ENCODE peak calls at places on chromosomes 12 and 14, in four cellular contexts. O, M, D and H are unnamed samples.

GRCh38 chr12:67442896-67443295 is 173.7 kb downstream of the CAND1 start:
- DNase-seq in O (no peak), M (no peak), D (no peak), H (no peak)

GRCh38 chr14:71591929-71592328 is 340.3 kb upstream of the RGS6 start:
- DNase-seq in O (no peak), M (peak), D (peak), H (no peak)

GRCh38 chr12:3218846-3219632 is 141.9 kb downstream of the TSPAN9 start:
- DNase-seq in O (no peak), M (no peak), D (no peak), H (no peak)

GRCh38 chr14:97705976-97706375 is 908.8 kb downstream of the VRK1 start:
- DNase-seq in O (no peak), M (no peak), D (no peak), H (no peak)

GRCh38 chr12:115872212-115872611 is 405.3 kb downstream of the MED13L start:
- DNase-seq in O (no peak), M (no peak), D (no peak), H (no peak)

GRCh38 chr12:11653215-11653753 is 3.8 kb downstream of the ETV6 start:
- DNase-seq in O (no peak), M (no peak), D (peak), H (no peak)

GRCh38 chr14:80567905-80568512 is 356.7 kb upstream of the DIO2 start:
- DNase-seq in O (no peak), M (peak), D (peak), H (no peak)

GRCh38 chr12:64039285-64039871 is 182.7 kb downstream of the KICS2 start:
- DNase-seq in O (peak), M (peak), D (peak), H (peak)

GRCh38 chr14:67900188-67900587 is 80.6 kb downstream of the RAD51B start:
- DNase-seq in O (no peak), M (no peak), D (no peak), H (no peak)

GRCh38 chr14:42112108-42112507 is 505.4 kb downstream of the LRFN5 start:
- DNase-seq in O (no peak), M (no peak), D (peak), H (no peak)

GRCh38 chr12:32331133-32331532 is 68.2 kb upstream of the FGD4 start:
- DNase-seq in O (no peak), M (peak), D (peak), H (no peak)

GRCh38 chr14:61420326-61420725 is 98.9 kb downstream of the PRKCH start:
- DNase-seq in O (no peak), M (no peak), D (peak), H (peak)

GRCh38 chr14:64235652-64236640 is 58.2 kb downstream of the ESR2 start:
- DNase-seq in O (no peak), M (no peak), D (no peak), H (no peak)

GRCh38 chr14:22536853-22537338 is 52.1 kb downstream of the DAD1 start:
- DNase-seq in O (peak), M (peak), D (peak), H (peak)

GRCh38 chr12:103785243-103786031 is 55.6 kb downstream of the NT5DC3 start:
- DNase-seq in O (no peak), M (peak), D (no peak), H (no peak)

GRCh38 chr12:46916796-46917419 is 91.1 kb upstream of the SLC38A4 start:
- DNase-seq in O (no peak), M (no peak), D (peak), H (no peak)

GRCh38 chr12:24066865-24067264 is 117.4 kb upstream of the SOX5 start:
- DNase-seq in O (no peak), M (no peak), D (peak), H (no peak)

GRCh38 chr14:85084344-85084743 is 445.6 kb upstream of the FLRT2 start:
- DNase-seq in O (no peak), M (no peak), D (peak), H (no peak)
- TF ChIP-seq CTCF in O (no peak), M (no peak), D (no peak), H (no peak)

DNA sequence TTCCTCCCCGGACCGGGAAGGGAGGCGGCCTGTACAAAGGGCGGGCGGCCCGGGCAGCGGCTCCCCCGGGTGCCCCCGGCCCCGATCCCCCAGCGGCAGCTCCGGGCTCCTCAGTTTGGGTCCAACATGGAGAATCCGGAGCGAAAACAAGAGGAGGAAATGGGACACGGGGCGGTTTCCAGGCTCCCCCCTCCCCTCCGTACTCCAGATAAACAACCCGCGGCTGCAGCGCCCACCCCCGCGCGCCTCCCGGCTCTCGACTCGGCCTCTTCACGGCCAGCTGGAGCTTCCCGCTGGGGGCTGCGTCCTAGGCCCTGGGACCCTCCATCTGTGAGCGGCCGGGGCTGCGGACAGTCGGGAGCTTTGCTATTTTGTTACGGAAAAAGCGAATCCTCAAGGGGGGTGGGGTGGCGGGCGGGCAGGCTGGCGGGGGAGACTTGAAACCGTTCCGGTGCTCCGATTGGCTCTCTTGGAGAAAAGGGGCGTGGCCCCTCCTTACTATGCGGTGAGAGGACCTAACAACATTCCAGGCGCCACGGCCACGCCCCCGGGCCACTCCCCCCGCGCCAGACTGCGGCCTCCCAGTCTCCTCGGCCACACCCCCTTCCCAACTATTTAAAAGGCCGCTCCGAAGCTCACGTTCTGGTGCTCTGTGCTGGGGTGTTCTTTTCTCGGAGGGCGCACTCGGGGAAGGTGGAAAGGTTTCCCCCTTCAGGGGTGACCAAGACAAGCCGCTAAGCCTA is at the start of gene CTDSP2:
- DNase-seq in O (peak), M (peak), D (peak), H (peak)
- TF ChIP-seq CTCF in O (peak), M (peak), D (no peak), H (peak)

GRCh38 chr14:52683985-52684520 is 11.3 kb downstream of the ERO1A start:
- DNase-seq in O (no peak), M (no peak), D (no peak), H (no peak)

GRCh38 chr14:52678591-52678990 is 16.8 kb downstream of the ERO1A start:
- DNase-seq in O (no peak), M (no peak), D (no peak), H (no peak)
- TF ChIP-seq CTCF in O (peak), M (peak), D (peak), H (no peak)

GRCh38 chr12:72271401-72271740 is 799 bp upstream of the TRHDE start:
- DNase-seq in O (peak), M (peak), D (peak), H (no peak)
- TF ChIP-seq CTCF in O (no peak), M (no peak), D (no peak), H (no peak)

DNA sequence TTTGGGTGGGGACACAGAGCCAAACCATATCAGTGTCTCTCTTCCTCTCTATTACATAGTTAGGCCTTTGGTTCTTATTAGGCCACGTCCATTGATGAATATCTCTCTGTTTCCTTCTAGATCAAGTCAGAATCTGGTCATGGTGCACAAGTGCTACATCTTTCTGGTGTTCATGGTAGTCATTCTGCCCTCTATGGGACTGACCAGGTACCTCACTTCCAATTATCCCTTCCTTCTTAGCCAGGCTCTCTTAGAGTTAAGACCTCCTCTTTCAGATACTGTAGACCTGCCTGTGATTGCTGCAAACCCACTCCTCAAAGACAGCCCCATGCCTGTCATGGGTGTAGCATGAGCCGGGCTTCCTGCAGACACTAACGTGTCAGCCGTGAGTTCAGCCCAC is 25.2 kb downstream of the NGB start:
- DNase-seq in O (no peak), M (no peak), D (no peak), H (no peak)
- TF ChIP-seq CTCF in O (no peak), M (no peak), D (no peak), H (no peak)

GRCh38 chr14:99688629-99689028 is 4.5 kb downstream of the CYP46A1 start:
- DNase-seq in O (no peak), M (no peak), D (no peak), H (no peak)
- TF ChIP-seq CTCF in O (no peak), M (no peak), D (no peak), H (no peak)

DNA sequence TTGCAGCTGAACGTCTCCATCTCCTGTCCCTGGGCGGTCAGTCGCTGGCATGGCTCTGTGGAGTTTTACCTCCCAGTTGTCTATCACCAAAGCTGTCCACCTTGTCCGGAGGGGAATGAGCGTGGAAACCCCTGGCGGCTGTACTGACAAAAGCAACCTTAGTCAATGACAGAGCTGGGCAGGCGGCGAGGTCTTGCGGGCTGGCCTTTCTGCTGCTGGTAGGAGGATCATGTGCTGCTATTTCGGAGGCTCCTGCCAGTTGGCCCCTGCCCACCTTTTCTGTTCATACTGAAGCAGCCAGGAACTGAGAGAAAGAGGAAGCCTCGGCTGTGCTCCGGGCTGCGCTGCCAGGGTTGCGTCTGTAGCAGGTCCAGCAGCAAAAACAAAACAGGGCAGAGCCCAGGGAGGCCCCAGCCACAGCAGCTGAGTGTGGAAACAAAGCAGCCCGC is 57.7 kb downstream of the HMGA2 start:
- DNase-seq in O (peak), M (no peak), D (peak), H (peak)
- TF ChIP-seq CTCF in O (peak), M (peak), D (peak), H (no peak)

DNA sequence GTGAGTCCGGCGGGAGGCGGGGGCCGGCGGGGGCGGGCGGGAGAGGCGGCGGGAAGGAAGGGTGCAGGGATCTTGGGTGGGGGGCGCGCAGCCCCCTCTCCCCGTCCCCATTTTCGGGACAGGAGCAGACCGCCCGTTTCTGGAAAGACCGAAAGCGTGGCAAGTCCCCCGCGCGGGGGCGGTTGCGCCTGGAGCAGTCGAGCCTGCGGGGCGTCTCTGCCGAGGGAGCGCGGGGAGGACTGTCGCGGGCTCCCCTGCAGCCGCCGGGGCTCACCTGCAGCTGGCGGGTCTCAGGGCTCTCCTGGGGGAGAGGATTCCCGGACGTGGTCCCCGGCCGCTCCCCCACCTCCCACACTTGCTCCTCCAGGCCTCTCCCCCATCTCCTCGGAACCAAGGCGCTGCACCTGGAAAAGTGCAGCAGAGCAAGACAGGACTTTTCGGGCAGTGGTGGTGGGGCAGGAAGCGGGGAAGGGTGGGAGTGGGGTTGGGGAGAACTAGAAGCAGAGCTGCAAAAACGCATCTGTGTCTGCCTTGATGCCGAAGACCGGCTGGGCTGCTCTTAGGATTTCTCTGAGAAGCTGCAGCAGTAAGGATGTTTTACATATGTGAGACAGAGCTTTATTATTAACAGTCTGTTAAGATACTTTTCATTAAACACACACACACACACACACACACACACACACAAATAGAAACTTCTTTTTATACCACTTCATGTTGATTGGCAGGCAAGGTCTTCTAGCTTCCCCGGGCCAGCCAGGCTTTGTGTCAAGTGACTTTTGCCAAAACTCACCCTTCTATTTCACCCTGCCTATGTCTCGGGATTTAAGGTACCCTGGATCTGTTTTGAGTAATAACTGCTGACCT is 680 bp downstream of the C12orf75 start:
- DNase-seq in O (peak), M (peak), D (peak), H (peak)
- TF ChIP-seq CTCF in O (no peak), M (no peak), D (no peak), H (no peak)

DNA sequence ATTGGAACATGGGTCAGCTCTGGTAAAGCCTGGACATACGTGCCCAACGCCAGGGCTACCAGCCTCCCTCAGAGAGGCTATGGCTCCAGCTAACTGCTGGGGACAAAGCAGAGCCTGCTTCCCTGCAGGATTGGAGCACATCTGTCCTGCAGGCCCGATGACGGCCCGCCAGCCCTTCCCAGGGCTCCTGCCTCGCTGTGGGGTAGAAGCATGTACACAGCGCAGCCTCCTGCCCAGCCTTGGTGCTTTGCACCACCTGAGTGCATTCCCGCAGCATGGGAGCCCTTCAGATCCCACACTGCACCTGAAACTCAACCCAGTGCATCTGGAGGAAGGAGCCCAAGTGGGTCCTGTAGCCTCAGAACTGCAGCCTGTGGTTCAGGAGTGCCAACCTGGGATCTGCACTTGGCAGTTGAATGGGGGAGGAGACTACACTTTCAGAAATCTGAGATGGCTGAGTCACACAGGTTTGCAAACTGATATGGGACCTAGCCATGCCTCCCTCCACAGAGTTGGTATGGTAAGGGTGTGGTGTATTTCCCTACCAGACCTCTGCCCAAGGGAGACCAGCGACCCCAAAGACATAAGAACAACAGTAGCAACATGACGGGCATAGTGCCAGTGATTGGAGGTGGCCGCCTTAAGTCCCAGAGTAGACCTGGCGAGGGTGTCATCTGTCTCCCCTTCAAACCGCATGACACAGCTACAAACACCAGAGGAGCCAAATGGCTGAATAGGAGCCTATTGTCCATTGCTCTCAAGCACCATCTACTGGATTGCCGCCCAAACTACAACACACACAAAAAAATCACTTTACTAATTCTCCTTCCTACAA is 273.9 kb upstream of the MIS18BP1 start:
- DNase-seq in O (peak), M (no peak), D (no peak), H (no peak)
- TF ChIP-seq CTCF in O (peak), M (peak), D (peak), H (peak)